ENCODE peak calls at places on chromosomes 7 and 10, in six cellular contexts. E is SW480, I is Right ventricle myocardium superior, N is iris pigment epithelial cell, O is mesendoderm, D is left ventricle myocardium inferior. L is an unnamed sample.

GRCh38 chr7:64884085-64884912 is 18.8 kb upstream of the ZNF273 start:
- DNase-seq in O (no peak), I (no peak), E (no peak), N (no peak), D (no peak), L (no peak)

GRCh38 chr7:149616898-149617297 is 119.3 kb upstream of the ZNF746 start:
- DNase-seq in I (no peak), N (no peak), E (no peak), D (peak; percentile 20), O (no peak), L (no peak)

GRCh38 chr10:9828110-9828509 is 1189.6 kb upstream of the CELF2 start:
- DNase-seq in D (no peak), O (no peak), N (no peak), E (no peak), I (no peak), L (no peak)

GRCh38 chr10:74988787-74989574 is 122.5 kb upstream of the SAMD8 start:
- DNase-seq in D (no peak), N (no peak), I (no peak), E (no peak), O (no peak), L (no peak)

GRCh38 chr10:120538091-120538490 is 81.1 kb downstream of the PLPP4 start:
- DNase-seq in N (no peak), D (no peak), E (no peak), I (no peak), O (no peak), L (no peak)

GRCh38 chr7:81956520-81956919 is 186.7 kb upstream of the HGF start:
- DNase-seq in I (no peak), E (peak; percentile 35), O (peak; percentile 81), N (peak; percentile 63), D (no peak), L (peak; percentile 13)

GRCh38 chr7:142866361-142867096 is 11.7 kb downstream of the EPHB6 start:
- DNase-seq in O (peak; percentile 74), E (peak; percentile 28), I (no peak), N (peak; percentile 17), D (no peak), L (peak; percentile 21)

GRCh38 chr10:127135844-127136577 is 60.4 kb downstream of the INSYN2A start:
- DNase-seq in E (no peak), I (no peak), N (no peak), O (no peak), D (no peak), L (no peak)

GRCh38 chr7:46490406-46490805 is 569.3 kb upstream of the IGFBP3 start:
- DNase-seq in I (no peak), O (no peak), N (no peak), D (no peak), E (no peak), L (no peak)

GRCh38 chr10:43304687-43305333 is 37.9 kb upstream of the RASGEF1A start:
- DNase-seq in I (peak; percentile 87), D (peak; percentile 79), N (peak; percentile 45), O (peak; percentile 55), E (peak; percentile 55), L (peak; percentile 75)

GRCh38 chr10:58894929-58895328 is 281.5 kb upstream of the PHYHIPL start:
- DNase-seq in N (no peak), D (no peak), I (no peak), E (no peak), O (peak; percentile 63), L (no peak)

GRCh38 chr10:60810437-60811182 is 32.3 kb downstream of the CDK1 start:
- DNase-seq in I (no peak), O (no peak), D (no peak), E (no peak), N (peak; percentile 66), L (no peak)

GRCh38 chr7:17988858-17989257 is 38.8 kb downstream of the PRPS1L1 start:
- DNase-seq in I (no peak), D (no peak), O (no peak), N (no peak), E (no peak), L (no peak)

GRCh38 chr10:100912013-100912608 is 652 bp upstream of the SLF2 start:
- DNase-seq in N (peak; percentile 50), D (no peak), E (no peak), O (peak; percentile 17), I (no peak), L (no peak)

GRCh38 chr10:110368002-110368401 is 63.3 kb upstream of the SMNDC1 start:
- DNase-seq in N (peak; percentile 54), O (no peak), D (no peak), I (no peak), E (no peak), L (no peak)

GRCh38 chr10:28632597-28632940 is 44.8 kb upstream of the BAMBI start:
- DNase-seq in I (no peak), N (no peak), O (no peak), E (no peak), D (no peak), L (no peak)

GRCh38 chr7:105218215-105218614 is 170.5 kb downstream of the SRPK2 start:
- DNase-seq in D (no peak), O (peak; percentile 62), E (peak; percentile 49), N (no peak), I (no peak), L (no peak)

GRCh38 chr10:130484131-130484911 is 348.1 kb downstream of the GLRX3 start:
- DNase-seq in E (no peak), N (no peak), I (no peak), D (no peak), O (no peak), L (no peak)

GRCh38 chr7:90222811-90223725 is 11.5 kb downstream of the STEAP2 start:
- DNase-seq in N (no peak), D (peak; percentile 18), O (no peak), I (no peak), E (peak; percentile 64), L (no peak)

GRCh38 chr10:60964257-60965235 is 20.6 kb upstream of the RHOBTB1 start:
- DNase-seq in N (peak; percentile 86), O (peak; percentile 82), I (peak; percentile 59), D (peak; percentile 58), E (peak; percentile 69), L (peak; percentile 80)

GRCh38 chr7:107593025-107593410 is 13.0 kb downstream of the BCAP29 start:
- DNase-seq in O (no peak), I (no peak), N (no peak), E (no peak), D (no peak), L (no peak)

GRCh38 chr10:79019961-79020491 is 48.7 kb upstream of the ZMIZ1 start:
- DNase-seq in N (peak; percentile 45), O (peak; percentile 40), D (peak; percentile 59), I (peak; percentile 69), E (no peak), L (peak; percentile 26)

GRCh38 chr7:133429371-133429770 is 176.5 kb downstream of the EXOC4 start:
- DNase-seq in I (no peak), D (no peak), N (peak; percentile 20), E (no peak), O (no peak), L (no peak)

GRCh38 chr10:60497364-60497763 is 107.7 kb upstream of the ANK3 start:
- DNase-seq in O (no peak), E (no peak), I (no peak), N (no peak), D (no peak), L (no peak)

GRCh38 chr7:123367508-123368122 is 166.8 kb downstream of the IQUB start:
- DNase-seq in E (peak; percentile 45), N (peak; percentile 68), O (peak; percentile 45), D (no peak), I (no peak), L (no peak)

GRCh38 chr7:41096921-41097320 is 606.0 kb downstream of the INHBA start:
- DNase-seq in D (no peak), E (no peak), O (no peak), I (no peak), N (peak; percentile 66), L (no peak)

GRCh38 chr7:90736968-90737939 is 141.1 kb downstream of the CDK14 start:
- DNase-seq in I (no peak), E (no peak), N (no peak), D (no peak), O (peak; percentile 25), L (no peak)

GRCh38 chr10:102856758-102857424 is 2.8 kb downstream of the BORCS7 start:
- DNase-seq in N (no peak), D (no peak), O (no peak), I (no peak), E (no peak), L (no peak)

GRCh38 chr7:106312099-106312871 is 27.5 kb upstream of the NAMPT start:
- DNase-seq in N (no peak), O (no peak), E (no peak), I (no peak), D (no peak), L (no peak)

GRCh38 chr10:110544958-110545537 is 22.4 kb upstream of the SMC3 start:
- DNase-seq in E (no peak), D (no peak), I (no peak), N (peak; percentile 92), O (no peak), L (no peak)

GRCh38 chr7:48321319-48322010 is 150.2 kb downstream of the ABCA13 start:
- DNase-seq in O (no peak), D (no peak), E (no peak), I (no peak), N (no peak), L (no peak)

GRCh38 chr7:111560773-111561658 is 1.3 kb downstream of the IMMP2L start:
- DNase-seq in O (peak; percentile 77), D (no peak), E (peak; percentile 14), I (no peak), N (peak; percentile 77), L (no peak)

GRCh38 chr7:38744746-38745145 is 113.6 kb upstream of the AMPH start:
- DNase-seq in I (no peak), O (no peak), D (no peak), E (no peak), N (peak; percentile 88), L (no peak)

GRCh38 chr7:127935847-127936376 is 95.3 kb downstream of the LRRC4 start:
- DNase-seq in E (no peak), N (no peak), D (no peak), I (no peak), O (no peak), L (no peak)

GRCh38 chr10:6203331-6204062 is 765 bp downstream of the PFKFB3 start:
- DNase-seq in I (peak; percentile 83), D (peak; percentile 67), N (peak; percentile 68), O (peak; percentile 71), E (peak; percentile 49), L (peak; percentile 46)

GRCh38 chr10:117168135-117168674 is 29.1 kb upstream of the KCNK18 start:
- DNase-seq in E (peak; percentile 33), D (peak; percentile 47), N (peak; percentile 20), I (peak; percentile 78), O (peak; percentile 74), L (peak; percentile 66)

GRCh38 chr7:156031679-156032478 is 219.6 kb upstream of the SHH start:
- DNase-seq in O (no peak), E (no peak), D (no peak), N (no peak), I (no peak), L (no peak)

GRCh38 chr10:93573051-93573909 is 6.8 kb downstream of the FFAR4 start:
- DNase-seq in D (peak; percentile 20), E (no peak), N (no peak), I (peak; percentile 67), O (no peak), L (peak; percentile 12)

GRCh38 chr7:100456561-100456957 is 7.5 kb downstream of the SPACDR start:
- DNase-seq in E (no peak), N (no peak), O (no peak), I (no peak), D (no peak), L (no peak)

GRCh38 chr10:72260588-72261322 is 13.0 kb upstream of the DDIT4 start:
- DNase-seq in N (peak; percentile 80), D (peak; percentile 88), E (peak; percentile 96), I (peak; percentile 92), O (peak; percentile 99), L (peak; percentile 89)

L was measured in heart right ventricle.